ENCODE peak calls at places on chromosomes 1 and 21, in seven cellular contexts. L is tibial nerve; S is CD4-positive, alpha-beta T cell; J is heart left ventricle; D is OCI-LY7; Q is left ventricle myocardium inferior; E is astrocyte. W is an unnamed sample.

GRCh38 chr1:222167111-222167510 is 380.8 kb downstream of the HHIPL2 start:
- DNase-seq in L (no peak), S (no peak), J (no peak), D (peak; percentile 12), Q (peak; percentile 22), E (peak; percentile 92), W (peak; percentile 38)

GRCh38 chr21:27693376-27693775 is 726.5 kb upstream of the ADAMTS5 start:
- DNase-seq in L (no peak), S (no peak), J (no peak), D (no peak), Q (no peak), E (peak; percentile 16), W (no peak)

GRCh38 chr1:86100401-86100800 is 56.2 kb downstream of the COL24A1 start:
- DNase-seq in L (no peak), S (no peak), J (no peak), D (no peak), Q (no peak), E (no peak), W (no peak)

GRCh38 chr1:167135281-167135840 is 41.5 kb downstream of the STYXL2 start:
- DNase-seq in L (no peak), S (no peak), J (no peak), D (no peak), Q (no peak), E (no peak), W (no peak)

GRCh38 chr1:210377934-210378333 is 49.2 kb downstream of the HHAT start:
- DNase-seq in L (no peak), S (no peak), J (no peak), D (no peak), Q (no peak), E (peak; percentile 81), W (no peak)

GRCh38 chr1:116832932-116833578 is 76.7 kb upstream of the PTGFRN start:
- DNase-seq in L (no peak), S (no peak), J (no peak), D (no peak), Q (no peak), E (no peak), W (no peak)

GRCh38 chr1:218164930-218165686 is 120.0 kb upstream of the RRP15 start:
- DNase-seq in L (no peak), S (no peak), J (peak; percentile 64), D (peak; percentile 58), Q (peak; percentile 38), E (peak; percentile 2), W (peak; percentile 11)

GRCh38 chr1:116987256-116987555 is 14.4 kb upstream of the CD101 start:
- DNase-seq in L (no peak), S (peak; percentile 67), J (peak; percentile 74), D (no peak), Q (no peak), E (no peak), W (no peak)

GRCh38 chr1:151156515-151156819 is at the start of gene TNFAIP8L2:
- DNase-seq in L (no peak), S (peak; percentile 78), J (no peak), D (peak; percentile 78), Q (peak; percentile 58), E (no peak), W (no peak)

GRCh38 chr1:172041689-172042088 is 200.4 kb downstream of the DNM3 start:
- DNase-seq in L (no peak), S (no peak), J (no peak), D (no peak), Q (no peak), E (peak; percentile 29), W (peak; percentile 25)

GRCh38 chr1:32393832-32394140 is 455 bp downstream of the BSDC1 start:
- DNase-seq in L (no peak), S (peak; percentile 17), J (no peak), D (peak; percentile 29), Q (no peak), E (no peak), W (peak; percentile 20)

GRCh38 chr1:53591924-53592323 is 132.7 kb downstream of the DMRTB1 start:
- DNase-seq in L (no peak), S (no peak), J (peak; percentile 1), D (no peak), Q (no peak), E (no peak), W (no peak)

GRCh38 chr1:8649027-8649426 is 168.4 kb downstream of the RERE start:
- DNase-seq in L (no peak), S (no peak), J (no peak), D (no peak), Q (no peak), E (peak; percentile 57), W (no peak)

GRCh38 chr1:21300774-21301173 is 10.5 kb upstream of the ECE1 start:
- DNase-seq in L (no peak), S (no peak), J (no peak), D (no peak), Q (no peak), E (no peak), W (no peak)

GRCh38 chr1:110390096-110390495 is 730 bp downstream of the SLC16A4 start:
- DNase-seq in L (peak; percentile 34), S (no peak), J (no peak), D (no peak), Q (peak; percentile 24), E (peak; percentile 77), W (peak; percentile 79)

GRCh38 chr1:183877321-183877720 is 72.4 kb downstream of the RGL1 start:
- DNase-seq in L (peak; percentile 66), S (no peak), J (peak; percentile 64), D (no peak), Q (peak; percentile 46), E (peak; percentile 52), W (no peak)
- H3K27ac ChIP-seq in L (peak overlapping the region; percentile 71), S (no peak overlapping the region), J (peak overlapping the region; percentile 73), D (no peak overlapping the region), Q (peak overlapping the region; percentile 75), E (no peak overlapping the region), W (no peak overlapping the region)

DNA sequence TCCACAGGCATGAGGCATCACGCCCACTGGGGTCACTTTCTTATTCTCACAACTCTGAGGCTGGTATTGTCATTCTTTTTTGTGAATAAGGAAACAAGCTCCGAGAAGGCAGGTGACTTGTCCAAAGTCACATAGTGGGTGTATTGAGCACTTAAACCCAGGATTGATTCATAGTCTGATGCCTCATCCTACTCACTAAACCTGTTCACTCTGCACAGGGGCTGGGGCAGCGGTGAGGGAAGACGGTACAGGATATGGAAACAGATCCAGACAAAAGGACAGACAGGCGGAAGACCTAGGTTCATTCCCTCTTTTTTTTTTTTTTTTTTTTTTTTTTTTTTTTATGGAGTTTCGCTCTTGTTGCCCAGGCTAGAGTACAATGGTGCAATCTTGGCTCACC is 56.6 kb downstream of the NKAIN1 start:
- DNase-seq in L (no peak), S (no peak), J (no peak), D (no peak), Q (no peak), E (no peak), W (no peak)
- H3K27ac ChIP-seq in L (no peak overlapping the region), S (no peak overlapping the region), J (no peak overlapping the region), D (no peak overlapping the region), Q (no peak overlapping the region), E (no peak overlapping the region), W (no peak overlapping the region)

DNA sequence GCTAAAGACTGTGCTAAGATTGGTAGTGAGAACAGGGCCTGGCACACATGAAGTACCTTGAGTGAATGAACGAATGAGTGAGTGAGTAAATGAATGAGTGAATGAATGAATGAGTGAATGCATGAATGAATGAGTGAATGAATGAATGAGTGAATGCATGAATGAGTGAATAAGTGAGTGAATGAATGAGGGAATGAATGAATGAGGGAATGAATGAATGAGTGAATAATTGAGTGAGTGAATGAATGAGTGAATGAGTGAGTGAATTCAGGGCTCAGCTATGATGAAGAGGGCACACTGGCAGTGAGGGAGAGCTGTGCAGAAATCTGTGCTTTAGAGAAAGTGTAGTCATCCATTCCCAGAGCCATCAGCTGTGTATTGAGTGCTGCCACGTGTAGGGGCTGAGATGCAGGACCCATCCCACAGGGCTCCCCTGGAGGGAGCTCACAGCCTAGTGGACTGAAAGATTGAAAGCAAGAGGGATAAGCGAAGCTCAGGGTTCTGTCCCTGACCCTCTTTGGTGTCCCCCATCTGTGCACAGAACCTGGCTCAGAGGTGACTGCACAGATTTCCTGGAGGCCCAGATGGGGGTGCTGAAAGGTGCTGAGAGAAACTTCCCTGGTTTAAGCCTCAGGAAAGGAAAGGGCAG is 217.9 kb upstream of the VAMP3 start:
- DNase-seq in L (no peak), S (no peak), J (no peak), D (no peak), Q (no peak), E (no peak), W (peak; percentile 28)
- H3K27ac ChIP-seq in L (no peak overlapping the region), S (no peak overlapping the region), J (no peak overlapping the region), D (no peak overlapping the region), Q (no peak overlapping the region), E (no peak overlapping the region), W (peak overlapping the region; percentile 98)

DNA sequence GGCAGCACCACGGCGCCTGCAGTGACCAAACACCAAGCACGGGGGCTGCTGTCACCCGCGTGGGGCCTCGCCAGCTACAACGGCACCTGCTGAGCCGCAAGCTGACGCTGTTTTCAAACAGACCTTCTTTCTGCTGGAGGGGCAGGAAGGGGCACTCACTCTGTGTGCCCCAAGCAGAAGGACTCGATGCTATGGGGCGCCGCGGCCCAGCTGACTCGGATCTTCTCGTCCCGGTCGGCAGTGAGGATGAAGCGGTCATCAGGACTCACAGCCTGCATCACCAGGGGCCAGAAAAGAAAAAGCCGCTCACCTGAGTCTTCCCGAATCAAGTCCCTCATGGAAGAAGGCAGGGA is 17.2 kb downstream of the WDR4 start:
- DNase-seq in L (no peak), S (no peak), J (no peak), D (no peak), Q (no peak), E (no peak), W (no peak)
- H3K27ac ChIP-seq in L (no peak overlapping the region), S (no peak overlapping the region), J (no peak overlapping the region), D (no peak overlapping the region), Q (no peak overlapping the region), E (no peak overlapping the region), W (no peak overlapping the region)

DNA sequence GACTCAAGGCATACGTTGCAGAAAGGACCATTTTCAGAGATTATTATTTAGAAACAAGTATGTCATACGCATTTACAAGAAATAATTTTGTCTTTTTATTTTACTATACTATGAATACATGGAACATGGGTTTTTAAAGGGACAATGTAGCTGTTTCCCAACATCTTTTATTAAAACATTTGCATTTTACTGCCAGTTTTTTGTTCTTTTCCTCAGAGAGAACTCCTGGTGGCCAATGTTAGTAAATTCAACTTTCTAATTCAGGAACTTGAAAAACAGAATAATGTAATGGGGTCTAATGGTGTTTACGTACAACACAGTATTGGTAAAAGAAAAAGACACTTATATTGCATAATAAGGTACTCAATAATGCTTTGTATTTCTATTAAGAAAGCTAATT is 14.9 kb downstream of the PRDM2 start:
- DNase-seq in L (no peak), S (no peak), J (no peak), D (no peak), Q (no peak), E (no peak), W (no peak)
- H3K27ac ChIP-seq in L (no peak overlapping the region), S (no peak overlapping the region), J (no peak overlapping the region), D (no peak overlapping the region), Q (no peak overlapping the region), E (no peak overlapping the region), W (no peak overlapping the region)

GRCh38 chr1:230321741-230322420 is 104.3 kb downstream of the PGBD5 start:
- DNase-seq in L (no peak), S (no peak), J (no peak), D (no peak), Q (peak; percentile 63), E (no peak), W (no peak)
- H3K27ac ChIP-seq in L (no peak overlapping the region), S (no peak overlapping the region), J (no peak overlapping the region), D (no peak overlapping the region), Q (peak overlapping the region; percentile 73), E (no peak overlapping the region), W (no peak overlapping the region)

GRCh38 chr1:54956726-54957125 is 23.7 kb upstream of the TMEM61 start:
- DNase-seq in L (no peak), S (no peak), J (no peak), D (no peak), Q (no peak), E (no peak), W (no peak)
- H3K27ac ChIP-seq in L (no peak overlapping the region), S (no peak overlapping the region), J (no peak overlapping the region), D (no peak overlapping the region), Q (no peak overlapping the region), E (no peak overlapping the region), W (no peak overlapping the region)

W was measured in A549.